ENCODE peak calls at places on chromosomes 6 and 20, in six cellular contexts. S, L, Y, G, D and Z are unnamed samples.

GRCh38 chr6:25414168-25414567 is 135.0 kb downstream of the CARMIL1 start:
- DNase-seq in L (no peak), S (no peak), Y (no peak), D (no peak), G (no peak), Z (no peak)

GRCh38 chr6:15561447-15562199 is 101.2 kb downstream of the DTNBP1 start:
- DNase-seq in S (no peak), G (no peak), Y (no peak), D (no peak), L (no peak), Z (no peak)

GRCh38 chr20:22941550-22941949 is 93.6 kb upstream of the SSTR4 start:
- DNase-seq in Y (no peak), G (no peak), D (no peak), S (no peak), L (no peak), Z (no peak)

GRCh38 chr6:92840246-92840930 is 579.0 kb downstream of the EPHA7 start:
- DNase-seq in D (no peak), Y (no peak), G (no peak), L (no peak), S (no peak), Z (no peak)

GRCh38 chr6:30483677-30484279 is 5.5 kb upstream of the HLA-E start:
- DNase-seq in G (no peak), L (no peak), Y (no peak), D (peak; percentile 73), S (no peak), Z (no peak)

GRCh38 chr6:166488081-166488685 is 98.3 kb downstream of the RAMACL start:
- DNase-seq in L (peak; percentile 65), Y (peak; percentile 20), S (peak; percentile 78), G (peak; percentile 48), D (peak; percentile 93), Z (no peak)

GRCh38 chr20:63406011-63406410 is 44.9 kb upstream of the CHRNA4 start:
- DNase-seq in G (no peak), L (no peak), Y (no peak), D (no peak), S (no peak), Z (no peak)

GRCh38 chr6:144690659-144691058 is 405.5 kb downstream of the UTRN start:
- DNase-seq in L (no peak), S (no peak), Y (no peak), D (no peak), G (no peak), Z (no peak)

GRCh38 chr6:7939864-7940228 is 29.3 kb upstream of the TXNDC5 start:
- DNase-seq in G (no peak), D (peak; percentile 32), L (no peak), Y (no peak), S (no peak), Z (no peak)

GRCh38 chr6:20876016-20876415 is 341.8 kb downstream of the CDKAL1 start:
- DNase-seq in L (no peak), S (no peak), Y (no peak), D (no peak), G (no peak), Z (no peak)

GRCh38 chr6:82057846-82058554 is 189.5 kb downstream of the IBTK start:
- DNase-seq in L (no peak), S (no peak), D (no peak), G (no peak), Y (peak; percentile 55), Z (no peak)

GRCh38 chr6:114108119-114109002 is 137.4 kb upstream of the HDAC2 start:
- DNase-seq in Y (no peak), L (peak; percentile 1), D (peak; percentile 42), G (peak; percentile 57), S (no peak), Z (peak; percentile 33)

GRCh38 chr6:117561128-117561527 is 41.2 kb downstream of the GOPC start:
- DNase-seq in S (no peak), G (no peak), L (no peak), D (no peak), Y (no peak), Z (no peak)

GRCh38 chr6:30006170-30007131 is 54.6 kb upstream of the POLR1H start:
- DNase-seq in S (peak; percentile 8), G (peak; percentile 41), Y (no peak), L (no peak), D (no peak), Z (no peak)

GRCh38 chr6:22008248-22008836 is 288.5 kb downstream of the PRL start:
- DNase-seq in S (no peak), D (no peak), G (no peak), L (no peak), Y (no peak), Z (no peak)

GRCh38 chr6:106159531-106159940 is 73.4 kb downstream of the PRDM1 start:
- DNase-seq in G (no peak), S (no peak), Y (peak; percentile 83), D (no peak), L (no peak), Z (no peak)

GRCh38 chr6:108436771-108437170 is 123.9 kb upstream of the FOXO3 start:
- DNase-seq in L (no peak), G (no peak), D (no peak), Y (no peak), S (no peak), Z (no peak)

GRCh38 chr6:129895692-129896091 is 34.6 kb upstream of the TMEM244 start:
- DNase-seq in L (no peak), Y (no peak), S (no peak), D (no peak), G (no peak), Z (no peak)

GRCh38 chr6:157155838-157156237 is 167.5 kb downstream of the TMEM242 start:
- DNase-seq in L (no peak), D (no peak), G (no peak), Y (no peak), S (no peak), Z (no peak)

GRCh38 chr6:145818796-145819195 is 4.2 kb upstream of the FBXO30 start:
- DNase-seq in D (no peak), G (no peak), L (no peak), S (no peak), Y (no peak), Z (no peak)

GRCh38 chr6:31620586-31621319 is at the start of gene PRRC2A:
- DNase-seq in S (no peak), Y (no peak), D (peak; percentile 66), G (no peak), L (no peak), Z (no peak)

GRCh38 chr6:134553941-134554340 is 236.0 kb upstream of the SGK1 start:
- DNase-seq in D (no peak), S (no peak), L (no peak), Y (no peak), G (no peak), Z (no peak)

GRCh38 chr6:34664270-34664971 is 32.1 kb downstream of the ILRUN start:
- DNase-seq in S (no peak), G (no peak), Y (no peak), L (no peak), D (peak; percentile 71), Z (no peak)

GRCh38 chr6:167047554-167047953 is 48.4 kb downstream of the CEP43 start:
- DNase-seq in Y (no peak), S (no peak), G (no peak), L (peak; percentile 26), D (peak; percentile 78), Z (no peak)

GRCh38 chr6:52020961-52021570 is 66.3 kb downstream of the PKHD1 start:
- DNase-seq in G (no peak), S (no peak), Y (no peak), L (no peak), D (peak; percentile 41), Z (no peak)

GRCh38 chr20:63005862-63006564 is 751 bp downstream of the BHLHE23 start:
- DNase-seq in Y (no peak), S (no peak), G (no peak), D (no peak), L (no peak), Z (no peak)

GRCh38 chr6:18276610-18277009 is 12.3 kb upstream of the DEK start:
- DNase-seq in S (no peak), Y (no peak), D (no peak), L (no peak), G (no peak), Z (no peak)

GRCh38 chr6:162638931-162639574 is 88.5 kb downstream of the PRKN start:
- DNase-seq in G (no peak), S (no peak), L (no peak), D (no peak), Y (no peak), Z (no peak)

GRCh38 chr20:47455133-47456040 is 46.3 kb upstream of the NCOA3 start:
- DNase-seq in D (no peak), S (no peak), Y (no peak), G (no peak), L (no peak), Z (no peak)

GRCh38 chr20:51154708-51155690 is 132.1 kb upstream of the KCNG1 start:
- DNase-seq in G (no peak), L (no peak), Y (no peak), D (no peak), S (no peak), Z (no peak)

GRCh38 chr20:57716893-57717292 is 7.1 kb upstream of the PMEPA1 start:
- DNase-seq in S (no peak), D (no peak), Y (no peak), L (no peak), G (no peak), Z (no peak)

GRCh38 chr20:38224534-38224933 is 36.0 kb downstream of the KIAA1755 start:
- DNase-seq in S (no peak), G (no peak), L (no peak), D (no peak), Y (no peak), Z (no peak)